ENCODE peak calls at places on chromosome 20, in six cellular contexts. R, N, A, D, E and V are unnamed samples. For H3K27me3, the result is how much of the 10 kb centered on the place peaks cover.

GRCh38 chr20:48760403-48760889 is 67.4 kb downstream of the PREX1 start:
- DNase-seq in R (peak), N (no peak), A (no peak), D (peak), E (peak), V (no peak)

GRCh38 chr20:35320396-35321126 is 28.3 kb upstream of the FAM83C start:
- DNase-seq in R (no peak), N (no peak), A (no peak), D (peak), E (peak), V (no peak)

GRCh38 chr20:15674253-15675145 is 898.7 kb downstream of the KIF16B start:
- DNase-seq in R (no peak), N (no peak), A (no peak), D (no peak), E (no peak), V (no peak)

GRCh38 chr20:38602185-38602581 is 574 bp downstream of the ARHGAP40 start:
- DNase-seq in R (no peak), N (no peak), A (no peak), D (no peak), E (no peak), V (no peak)

GRCh38 chr20:38094373-38094775 is 60.8 kb downstream of the RPRD1B start:
- DNase-seq in R (peak), N (no peak), A (peak), D (peak), E (peak), V (peak)

GRCh38 chr20:19887566-19888268 is 129.4 kb upstream of the NAA20 start:
- DNase-seq in R (no peak), N (no peak), A (no peak), D (no peak), E (no peak), V (no peak)

GRCh38 chr20:5529331-5530142 is 212.8 kb upstream of the PROKR2 start:
- DNase-seq in R (peak), N (peak), A (peak), D (peak), E (peak), V (peak)

GRCh38 chr20:44022464-44022863 is 107.8 kb downstream of the TOX2 start:
- DNase-seq in R (no peak), N (no peak), A (no peak), D (no peak), E (no peak), V (no peak)

GRCh38 chr20:20465259-20465658 is 97.4 kb downstream of the INSM1 start:
- DNase-seq in R (no peak), N (no peak), A (no peak), D (no peak), E (no peak), V (no peak)

GRCh38 chr20:50453533-50453932 is 56.6 kb upstream of the PTPN1 start:
- DNase-seq in R (no peak), N (no peak), A (no peak), D (no peak), E (no peak), V (no peak)

GRCh38 chr20:58877374-58878360 is 25.2 kb downstream of the GNAS start:
- DNase-seq in R (no peak), N (no peak), A (no peak), D (no peak), E (no peak), V (no peak)

GRCh38 chr20:22690000-22690399 is 105.6 kb upstream of the FOXA2 start:
- DNase-seq in R (no peak), N (no peak), A (no peak), D (no peak), E (no peak), V (no peak)

GRCh38 chr20:20441259-20441658 is 73.4 kb downstream of the INSM1 start:
- DNase-seq in R (no peak), N (no peak), A (no peak), D (no peak), E (no peak), V (no peak)

GRCh38 chr20:34390769-34391447 is 27.8 kb downstream of the ITCH start:
- DNase-seq in R (peak), N (peak), A (peak), D (peak), E (peak), V (peak)

GRCh38 chr20:36606171-36607116 is 865 bp downstream of the RAB5IF start:
- DNase-seq in R (peak), N (no peak), A (no peak), D (peak), E (peak), V (peak)

DNA sequence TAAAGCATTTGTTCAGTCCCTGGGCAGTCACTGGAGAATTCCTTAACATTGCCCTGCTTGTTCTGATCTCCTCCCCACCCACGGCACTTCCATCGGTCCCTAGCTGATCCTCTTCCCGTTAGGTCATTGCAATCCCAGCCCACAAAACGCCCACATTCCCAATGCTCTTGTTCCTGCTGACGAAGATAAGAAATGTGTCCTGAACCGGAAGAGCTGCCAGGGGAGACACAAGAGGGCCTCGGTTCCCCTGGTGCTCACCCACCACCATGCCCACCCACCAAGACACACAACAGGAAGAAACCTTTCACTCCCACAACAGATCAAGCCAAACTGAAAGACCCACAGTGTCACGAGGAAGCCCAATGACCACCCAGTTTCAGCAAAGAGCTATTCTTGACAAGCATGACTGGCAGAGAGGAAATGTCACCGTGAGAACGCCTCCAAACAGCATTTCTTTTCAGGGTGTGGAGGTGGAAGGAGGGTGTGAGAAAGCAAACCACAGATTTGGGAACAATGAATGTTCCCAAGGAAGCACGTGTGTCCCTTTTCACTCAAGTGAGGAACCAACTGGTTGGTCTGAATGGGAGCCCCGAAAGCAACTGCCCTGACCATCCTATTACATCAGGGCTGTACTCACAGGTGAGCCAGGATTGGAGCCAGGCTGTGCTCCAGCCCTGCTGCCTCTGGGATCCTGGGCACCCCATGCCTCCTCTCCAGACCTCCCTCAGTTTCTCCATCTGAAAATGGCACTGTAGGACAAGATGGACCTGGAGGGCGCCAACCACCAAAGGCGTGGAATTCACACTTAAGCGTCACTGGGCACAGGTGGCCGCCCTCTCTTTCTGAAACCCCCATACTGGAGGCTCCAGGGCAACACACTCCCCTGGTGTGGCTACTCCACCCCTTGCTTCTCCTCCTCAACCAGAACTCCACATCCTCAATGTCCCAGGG is 97.5 kb downstream of the ZMYND8 start:
- DNase-seq in R (no peak), N (no peak), A (peak), D (peak), E (peak), V (no peak)
- H3K4me3 ChIP-seq in R (no peak), N (no peak), A (peak), D (no peak), E (no peak), V (no peak)

GRCh38 chr20:23783447-23783846 is 32.7 kb upstream of the CST1 start:
- DNase-seq in R (no peak), N (no peak), A (no peak), D (no peak), E (no peak), V (no peak)
- TF ChIP-seq CTCF in R (no peak), N (no peak), A (no peak), D (no peak), E (no peak), V (no peak)

DNA sequence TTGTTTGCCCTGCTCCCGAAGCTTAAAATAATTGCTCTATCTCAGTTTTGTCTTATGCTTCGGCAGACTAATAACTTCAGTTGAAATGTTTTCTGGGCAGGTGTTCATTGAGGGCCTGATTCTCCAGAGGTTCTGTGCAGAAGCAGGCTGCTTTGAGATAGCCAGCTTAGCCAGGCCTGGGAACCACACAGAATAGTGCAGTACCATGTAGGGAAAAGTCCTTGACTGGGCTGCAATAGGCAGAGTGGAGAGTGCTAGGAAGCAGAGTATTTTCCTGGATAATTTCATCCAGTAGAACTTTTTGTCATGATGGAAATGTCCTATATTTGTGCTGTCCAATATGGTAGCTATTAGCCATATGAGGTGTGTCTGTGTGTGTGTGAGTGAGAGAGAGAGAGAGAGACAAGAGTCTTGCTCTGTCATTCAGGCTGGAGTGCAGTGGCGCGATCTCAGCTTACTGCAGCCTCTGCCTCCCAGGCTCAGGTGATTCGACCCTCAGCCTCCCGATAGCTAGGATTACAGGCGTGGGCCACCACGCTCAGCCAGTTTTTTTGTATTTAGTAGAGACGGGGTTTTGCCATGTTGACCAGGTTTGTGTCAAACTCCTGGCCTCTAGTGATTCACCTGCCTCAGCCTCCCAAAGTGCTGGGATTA is 15.9 kb downstream of the TOP1 start:
- DNase-seq in R (no peak), N (no peak), A (no peak), D (no peak), E (no peak), V (no peak)
- H3K27me3 ChIP-seq in R (under half), N (under half), A (under half), D (under half), E (under half), V (under half)

GRCh38 chr20:53736757-53737403 is 143.2 kb upstream of the ZNF217 start:
- DNase-seq in R (no peak), N (no peak), A (no peak), D (peak), E (peak), V (no peak)

GRCh38 chr20:53738945-53739798 is 145.5 kb upstream of the ZNF217 start:
- DNase-seq in R (no peak), N (no peak), A (no peak), D (no peak), E (no peak), V (no peak)

GRCh38 chr20:53737404-53738038 is 143.9 kb upstream of the ZNF217 start:
- DNase-seq in R (no peak), N (no peak), A (no peak), D (no peak), E (no peak), V (no peak)

GRCh38 chr20:53739799-53740785 is 146.5 kb upstream of the ZNF217 start:
- DNase-seq in R (no peak), N (no peak), A (no peak), D (no peak), E (peak), V (no peak)

DNA sequence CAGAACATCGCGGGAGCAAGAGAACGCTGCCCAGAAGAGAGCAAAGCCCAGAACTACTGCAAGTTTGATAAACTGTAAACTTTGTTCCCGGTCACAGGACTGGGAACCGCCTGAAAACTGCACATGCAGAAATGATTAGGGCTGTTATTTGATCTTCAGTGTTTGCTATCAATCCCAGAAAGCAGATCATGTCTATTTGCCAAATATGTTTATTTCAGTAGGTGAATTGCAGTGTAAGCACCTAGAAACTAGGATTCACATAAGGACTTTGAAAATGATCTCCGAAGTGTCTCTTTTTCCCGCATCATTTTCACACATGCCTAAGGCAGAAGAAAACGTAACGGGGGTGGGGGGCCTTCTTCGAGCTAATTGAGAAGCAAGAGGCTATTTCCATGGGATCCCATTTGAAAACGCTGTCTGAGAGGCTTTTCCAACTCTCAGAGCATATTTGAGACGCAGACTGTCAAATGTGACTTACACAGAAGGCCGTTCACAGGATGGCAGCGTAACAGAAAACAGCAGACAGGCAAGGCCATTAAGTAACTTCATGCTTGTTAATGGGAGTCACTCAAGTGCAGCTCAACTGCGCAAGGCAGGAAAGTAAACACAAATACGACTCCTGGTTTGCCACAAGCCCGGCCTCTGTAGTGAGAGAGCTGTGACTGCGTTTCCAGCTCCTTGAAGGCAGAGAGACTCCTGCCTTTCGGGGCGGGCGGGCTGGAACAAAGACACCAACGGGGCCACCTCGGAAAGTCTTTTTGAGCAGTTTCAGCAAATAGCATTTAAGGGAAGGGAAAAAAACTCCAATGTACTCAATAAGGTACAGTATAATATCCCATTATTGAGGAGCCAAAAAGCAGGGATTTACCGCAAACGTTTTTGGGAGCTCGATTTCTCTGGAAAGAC is 144.7 kb upstream of the ZNF217 start:
- DNase-seq in R (peak), N (peak), A (peak), D (peak), E (peak), V (peak)
- H3K4me3 ChIP-seq in R (no peak), N (peak), A (peak), D (peak), E (peak), V (peak)

GRCh38 chr20:1964659-1965405 is 29.0 kb downstream of the PDYN start:
- DNase-seq in R (no peak), N (no peak), A (no peak), D (no peak), E (no peak), V (no peak)
- TF ChIP-seq CTCF in R (no peak), N (no peak), A (no peak), D (peak), E (peak), V (no peak)

GRCh38 chr20:57274846-57275245 is 8.4 kb upstream of the BMP7 start:
- DNase-seq in R (no peak), N (no peak), A (no peak), D (no peak), E (no peak), V (no peak)

GRCh38 chr20:57276221-57276620 is 9.8 kb upstream of the BMP7 start:
- DNase-seq in R (no peak), N (no peak), A (no peak), D (no peak), E (no peak), V (no peak)

GRCh38 chr20:57274299-57274698 is 7.9 kb upstream of the BMP7 start:
- DNase-seq in R (no peak), N (no peak), A (no peak), D (no peak), E (no peak), V (no peak)

GRCh38 chr20:57275813-57276212 is 9.4 kb upstream of the BMP7 start:
- DNase-seq in R (no peak), N (no peak), A (no peak), D (no peak), E (no peak), V (no peak)

DNA sequence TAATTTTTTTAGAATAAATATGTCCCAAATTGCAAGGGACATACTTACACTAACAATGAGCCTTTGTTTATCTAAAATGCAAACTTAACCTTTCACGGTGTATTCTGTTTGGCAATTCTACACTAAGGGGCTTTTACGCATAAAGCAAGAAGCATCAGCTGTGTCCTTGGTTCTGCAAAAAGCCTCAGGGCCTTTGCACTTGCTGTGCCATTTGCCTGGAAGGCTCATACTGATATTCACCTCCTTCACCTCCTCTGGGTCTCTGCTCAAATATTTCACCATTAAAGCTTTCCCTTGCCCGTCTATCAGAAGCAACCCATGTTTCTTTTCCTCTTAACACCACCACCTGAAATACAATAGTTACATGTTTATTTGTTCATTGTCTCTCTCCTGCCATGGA is 8.9 kb upstream of the BMP7 start:
- DNase-seq in R (no peak), N (no peak), A (no peak), D (no peak), E (no peak), V (no peak)
- H3K27me3 ChIP-seq in R (under half), N (under half), A (under half), D (under half), E (under half), V (under half)

GRCh38 chr20:3749689-3750639 is 17.5 kb downstream of the HSPA12B start:
- DNase-seq in R (no peak), N (no peak), A (no peak), D (no peak), E (no peak), V (no peak)
- H3K4me3 ChIP-seq in R (no peak), N (no peak), A (no peak), D (peak), E (no peak), V (no peak)

DNA sequence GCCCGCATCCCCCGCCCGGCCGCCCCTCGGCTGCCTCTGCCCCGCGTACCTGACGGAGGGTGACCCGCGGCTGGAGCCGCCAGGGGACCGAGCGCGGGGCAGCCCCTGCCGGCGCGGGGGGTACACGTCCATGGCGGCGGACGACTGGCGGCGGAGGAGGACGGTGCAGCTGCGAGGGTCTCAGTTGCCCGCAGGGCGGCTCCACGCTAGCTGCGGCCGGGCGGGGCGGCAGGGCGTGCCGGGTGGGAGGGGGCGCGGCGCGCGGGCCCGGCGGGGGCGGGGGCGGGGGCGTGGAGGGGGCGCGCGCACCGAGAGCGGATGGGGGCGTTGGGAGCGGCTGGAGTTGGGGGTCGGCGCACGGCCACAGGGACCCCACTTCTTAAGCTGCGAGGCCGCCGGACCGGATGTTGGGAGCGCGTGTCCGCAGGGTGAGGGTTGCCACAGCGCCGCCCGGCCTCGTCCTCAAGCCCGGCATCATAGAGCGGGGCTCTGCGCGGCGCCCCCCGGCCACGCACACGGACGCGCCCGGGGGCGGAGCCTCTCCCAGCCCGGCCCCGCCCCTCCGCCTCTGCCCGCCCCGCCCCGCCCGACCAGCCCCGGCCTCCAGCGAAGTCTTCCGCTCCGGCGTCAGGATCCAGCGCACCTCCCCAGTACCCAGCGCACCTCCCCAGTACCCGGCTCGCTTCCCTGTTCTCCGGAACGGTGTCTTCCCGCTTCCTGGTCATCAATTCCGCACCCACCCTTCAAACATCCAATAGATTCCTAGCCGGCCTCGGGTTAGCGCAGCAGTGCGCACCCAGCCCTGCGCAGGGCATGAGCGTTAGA is at the start of gene DNAAF9:
- DNase-seq in R (peak), N (no peak), A (peak), D (peak), E (peak), V (peak)
- TF ChIP-seq CTCF in R (peak), N (peak), A (peak), D (peak), E (peak), V (peak)